ENCODE peak calls at places on chromosome 20, in ten cellular contexts. G is HS-5, Q is AG04450, I is psoas muscle, X is C1 segment of cervical spinal cord, N is fibroblast of mammary gland, R is small intestine, S is smooth muscle cell of the brain vasculature, P is M059J, Z is NCI-H1105. F is an unnamed sample.

GRCh38 chr20:59004763-59005522 is 2.1 kb downstream of the CTSZ start:
- DNase-seq in Z (peak), Q (no peak), P (no peak), N (no peak), G (no peak), I (peak), X (peak), R (peak), S (no peak), F (no peak)

GRCh38 chr20:63787302-63787701 is 43.8 kb downstream of the ZBTB46 start:
- DNase-seq in I (no peak), Z (no peak), N (no peak), G (no peak), Q (no peak), P (no peak), R (no peak), S (no peak), X (no peak), F (no peak)

GRCh38 chr20:24135786-24136185 is 147.2 kb upstream of the GGTLC1 start:
- DNase-seq in Q (no peak), Z (no peak), X (no peak), N (no peak), I (no peak), G (no peak), S (no peak), P (peak), R (no peak), F (no peak)

GRCh38 chr20:45036044-45036755 is 64.7 kb downstream of the KCNS1 start:
- DNase-seq in G (peak), N (peak), X (no peak), Z (no peak), P (peak), R (no peak), Q (peak), S (no peak), I (no peak), F (no peak)

GRCh38 chr20:45919951-45920794 is 8.2 kb upstream of the PLTP start:
- DNase-seq in N (peak), Q (no peak), R (no peak), S (peak), P (no peak), Z (no peak), I (peak), X (no peak), G (no peak), F (no peak)

GRCh38 chr20:58619847-58620431 is 31.1 kb upstream of the STX16 start:
- DNase-seq in G (no peak), I (peak), S (no peak), Z (no peak), P (no peak), Q (no peak), N (no peak), X (no peak), R (no peak), F (no peak)

GRCh38 chr20:29299811-29300578 is 1957.5 kb upstream of the DEFB115 start:
- DNase-seq in Q (no peak), N (no peak), P (no peak), R (no peak), Z (no peak), G (no peak), S (no peak), X (no peak), I (peak), F (no peak)

GRCh38 chr20:33933469-33933909 is 60.2 kb upstream of the RALY start:
- DNase-seq in R (peak), X (peak), Q (no peak), N (peak), P (peak), S (no peak), I (peak), Z (peak), G (no peak), F (no peak)

GRCh38 chr20:10665791-10666190 is 8.0 kb downstream of the JAG1 start:
- DNase-seq in N (peak), R (no peak), G (no peak), S (no peak), I (no peak), X (no peak), P (no peak), Z (no peak), Q (no peak), F (no peak)

GRCh38 chr20:52746768-52747167 is 225.4 kb upstream of the TSHZ2 start:
- DNase-seq in N (no peak), Q (no peak), Z (no peak), P (peak), G (no peak), R (no peak), S (no peak), I (no peak), X (no peak), F (no peak)

GRCh38 chr20:1805161-1805581 is 90.0 kb upstream of the SIRPA start:
- DNase-seq in X (no peak), R (no peak), Q (no peak), P (no peak), G (no peak), Z (no peak), I (no peak), S (no peak), N (no peak), F (no peak)

GRCh38 chr20:35963878-35964277 is 4.5 kb upstream of the CNBD2 start:
- DNase-seq in S (no peak), Q (no peak), X (no peak), R (peak), G (no peak), Z (no peak), I (no peak), N (no peak), P (no peak), F (no peak)

GRCh38 chr20:36405255-36405654 is 99.1 kb downstream of the DLGAP4 start:
- DNase-seq in S (no peak), Z (no peak), R (no peak), N (peak), Q (no peak), P (no peak), I (no peak), X (no peak), G (no peak), F (no peak)

F was measured in AG04449.